ENCODE peak calls at places on chromosomes 2 and 18, in six cellular contexts. W is cardiac fibroblast; C is CD8-positive, alpha-beta memory T cell; D is CD4-positive, CD25-positive, alpha-beta regulatory T cell; B is aorta; Y is DND-41. Z is an unnamed sample.

GRCh38 chr18:21996261-21996892 is 173.0 kb upstream of the GATA6 start:
- DNase-seq in W (peak; percentile 15), C (no peak), Y (no peak), D (no peak), B (no peak), Z (no peak)

GRCh38 chr18:78595453-78595852 is 384.2 kb upstream of the SALL3 start:
- DNase-seq in B (no peak), Y (no peak), C (no peak), D (no peak), W (no peak), Z (no peak)

GRCh38 chr2:60352491-60353405 is 200.7 kb downstream of the BCL11A start:
- DNase-seq in D (no peak), B (no peak), Y (no peak), W (no peak), C (no peak), Z (no peak)

GRCh38 chr2:108446703-108447102 is 2.3 kb upstream of the GCC2 start:
- DNase-seq in D (no peak), Y (no peak), C (no peak), B (no peak), W (no peak), Z (peak; percentile 19)

GRCh38 chr2:240423788-240424191 is 11.7 kb upstream of the GPC1 start:
- DNase-seq in B (peak; percentile 39), Y (no peak), C (no peak), W (no peak), D (no peak), Z (no peak)

GRCh38 chr2:237473474-237474453 is 13.3 kb upstream of the MLPH start:
- DNase-seq in Y (no peak), B (peak; percentile 71), C (no peak), D (no peak), W (peak; percentile 65), Z (no peak)

GRCh38 chr2:11674983-11675382 is 5.0 kb upstream of the NTSR2 start:
- DNase-seq in W (no peak), C (no peak), Y (no peak), B (no peak), D (no peak), Z (no peak)

GRCh38 chr2:64654993-64655666 is 1.4 kb upstream of the SERTAD2 start:
- DNase-seq in C (no peak), W (peak; percentile 33), D (peak; percentile 39), Y (peak; percentile 36), B (no peak), Z (no peak)

GRCh38 chr2:154452906-154453493 is 245.5 kb upstream of the KCNJ3 start:
- DNase-seq in C (no peak), W (peak; percentile 26), D (no peak), B (no peak), Y (no peak), Z (peak; percentile 7)

GRCh38 chr2:74747411-74748080 is 86.4 kb upstream of the HK2 start:
- DNase-seq in B (peak; percentile 53), C (no peak), W (peak; percentile 88), D (no peak), Y (no peak), Z (no peak)

GRCh38 chr2:10471956-10472355 is 23.8 kb upstream of the ODC1 start:
- DNase-seq in D (no peak), B (no peak), W (no peak), C (no peak), Y (no peak), Z (no peak)

GRCh38 chr2:111670776-111671175 is 213.2 kb downstream of the ANAPC1 start:
- DNase-seq in B (no peak), C (no peak), W (no peak), D (no peak), Y (peak; percentile 89), Z (no peak)

GRCh38 chr2:64482765-64483504 is 29.0 kb downstream of the LGALSL start:
- DNase-seq in B (no peak), C (no peak), D (no peak), Y (no peak), W (peak; percentile 23), Z (no peak)

GRCh38 chr2:227856697-227857096 is 14.7 kb upstream of the DAW1 start:
- DNase-seq in C (no peak), B (no peak), W (peak; percentile 67), D (no peak), Y (no peak), Z (no peak)

GRCh38 chr2:36485521-36485920 is 112.4 kb downstream of the FEZ2 start:
- DNase-seq in C (no peak), Y (no peak), B (no peak), D (no peak), W (peak; percentile 95), Z (no peak)

GRCh38 chr18:69680128-69680527 is 267.5 kb downstream of the CD226 start:
- DNase-seq in B (no peak), D (no peak), C (no peak), Y (no peak), W (no peak), Z (no peak)

GRCh38 chr2:231557571-231558217 is 27.4 kb upstream of the NMUR1 start:
- DNase-seq in B (peak; percentile 76), W (peak; percentile 94), Y (peak; percentile 80), D (peak; percentile 79), C (peak; percentile 50), Z (peak; percentile 85)

GRCh38 chr18:55485666-55486065 is 102.3 kb downstream of the TCF4 start:
- DNase-seq in D (no peak), C (no peak), B (no peak), Y (no peak), W (peak; percentile 60), Z (no peak)

GRCh38 chr18:2040279-2040678 is 531.0 kb downstream of the METTL4 start:
- DNase-seq in W (no peak), B (no peak), D (no peak), Y (no peak), C (no peak), Z (no peak)

DNA sequence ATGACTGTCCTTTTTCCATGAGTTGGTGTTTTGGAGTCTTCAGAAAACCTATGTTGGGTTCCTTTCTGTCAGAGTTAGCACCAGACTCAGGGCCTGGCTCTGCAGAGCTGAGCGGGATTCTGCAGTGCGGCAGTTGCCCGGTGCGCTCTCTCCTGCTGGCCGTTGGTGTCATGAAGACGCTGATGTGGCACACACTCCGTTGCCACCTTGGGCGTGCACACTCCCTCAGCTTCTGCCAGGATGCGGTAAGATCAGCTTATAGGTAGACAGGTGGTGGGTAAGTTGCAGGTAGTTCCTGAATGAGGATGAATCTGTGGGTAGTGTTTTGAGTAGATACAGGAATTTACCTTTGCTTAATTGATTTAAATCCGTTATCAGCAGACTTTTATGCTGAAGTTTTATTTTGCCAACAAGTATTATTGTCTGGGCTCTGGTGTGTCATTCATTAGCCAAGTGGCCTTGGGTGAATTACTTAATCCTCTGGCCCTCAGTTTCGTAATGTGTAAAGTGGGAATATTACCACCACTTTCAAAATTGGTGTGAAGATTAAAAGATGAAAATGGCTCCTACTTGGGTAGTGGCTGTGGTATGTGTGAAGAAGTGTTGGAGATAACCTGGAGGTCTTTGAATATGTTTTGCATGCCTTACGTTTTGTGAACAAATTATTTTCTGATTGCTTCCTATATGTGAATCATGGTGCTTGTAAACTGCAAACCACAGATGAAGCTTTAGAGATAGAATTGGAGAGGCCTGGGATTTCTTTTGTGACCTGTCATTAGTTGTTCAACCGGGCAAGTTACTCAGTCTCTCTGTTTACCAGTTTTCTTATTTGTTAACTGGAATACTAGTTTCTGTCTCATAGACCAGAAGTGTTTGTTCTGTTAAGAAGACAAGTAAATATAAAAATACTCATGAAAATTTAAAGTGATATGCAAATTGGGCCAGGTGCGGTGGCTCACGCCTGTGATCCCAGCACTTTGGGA is 27.0 kb downstream of the DGKD start:
- DNase-seq in W (no peak), Y (no peak), D (no peak), B (no peak), C (no peak), Z (no peak)
- H3K4me3 ChIP-seq in W (no peak overlapping the region), Y (no peak overlapping the region), D (no peak overlapping the region), B (no peak overlapping the region), C (no peak overlapping the region), Z (no peak overlapping the region)

GRCh38 chr2:197675711-197676188 is 363 bp upstream of the RFTN2 start:
- DNase-seq in B (peak; percentile 56), D (no peak), C (no peak), Y (no peak), W (peak; percentile 81), Z (no peak)
- H3K4me3 ChIP-seq in B (peak overlapping the region; percentile 80), D (no peak overlapping the region), C (no peak overlapping the region), Y (no peak overlapping the region), W (peak overlapping the region; percentile 46), Z (no peak overlapping the region)

GRCh38 chr2:65660340-65660739 is 227.9 kb upstream of the SPRED2 start:
- DNase-seq in B (no peak), C (no peak), W (no peak), Y (no peak), D (no peak), Z (no peak)

GRCh38 chr2:65664931-65665330 is 232.5 kb upstream of the SPRED2 start:
- DNase-seq in C (no peak), D (no peak), B (no peak), Y (no peak), W (no peak), Z (no peak)

GRCh38 chr2:65663831-65664407 is 231.5 kb upstream of the SPRED2 start:
- DNase-seq in B (no peak), W (no peak), Y (no peak), C (no peak), D (no peak), Z (no peak)

GRCh38 chr2:65661980-65662653 is 229.7 kb upstream of the SPRED2 start:
- DNase-seq in W (peak; percentile 14), C (no peak), B (no peak), D (no peak), Y (no peak), Z (no peak)

GRCh38 chr2:65662654-65663432 is 230.4 kb upstream of the SPRED2 start:
- DNase-seq in B (no peak), C (no peak), W (peak; percentile 44), D (no peak), Y (no peak), Z (no peak)
- H3K4me3 ChIP-seq in B (no peak overlapping the region), C (no peak overlapping the region), W (no peak overlapping the region), D (no peak overlapping the region), Y (no peak overlapping the region), Z (no peak overlapping the region)

DNA sequence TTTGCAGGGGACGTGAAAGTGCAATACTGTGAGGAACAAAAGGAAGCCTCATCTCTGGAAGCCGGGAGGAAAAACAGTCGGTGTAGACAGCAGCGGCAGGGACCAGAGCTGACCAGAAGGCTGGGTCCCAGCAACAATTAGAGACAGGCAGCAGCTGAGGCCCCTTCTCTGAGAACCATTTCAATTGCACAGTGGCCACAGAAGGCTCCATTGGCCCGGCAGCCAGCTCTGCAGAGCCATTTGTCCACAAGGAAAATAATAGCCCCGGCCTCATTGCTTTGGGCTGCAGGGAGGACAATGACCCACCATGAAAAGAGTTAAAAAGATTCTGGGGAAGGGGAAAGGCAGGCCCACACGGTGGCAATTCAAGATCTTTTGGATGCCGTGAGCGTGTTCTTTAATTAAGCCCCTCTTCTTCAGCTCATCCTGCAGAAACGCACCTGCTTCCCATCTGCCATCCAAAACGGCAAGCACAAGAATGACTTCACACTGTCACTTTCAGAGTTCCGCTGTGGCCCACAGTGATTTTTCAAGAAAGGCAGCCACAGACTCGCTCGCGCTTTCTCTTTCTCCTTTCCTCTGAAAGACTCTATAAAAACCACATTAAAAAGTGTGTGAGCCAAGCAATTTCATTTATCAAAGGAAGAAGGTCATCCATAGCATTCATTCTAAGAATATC is 293.5 kb downstream of the SOX11 start:
- DNase-seq in B (no peak), W (no peak), D (no peak), Y (no peak), C (no peak), Z (peak; percentile 19)
- H3K4me3 ChIP-seq in B (no peak overlapping the region), W (no peak overlapping the region), D (no peak overlapping the region), Y (no peak overlapping the region), C (no peak overlapping the region), Z (no peak overlapping the region)

GRCh38 chr2:163247151-163247872 is 408.7 kb upstream of the KCNH7 start:
- DNase-seq in Y (no peak), D (no peak), W (no peak), C (no peak), B (no peak), Z (no peak)
- H3K4me3 ChIP-seq in Y (no peak overlapping the region), D (no peak overlapping the region), W (no peak overlapping the region), C (no peak overlapping the region), B (no peak overlapping the region), Z (no peak overlapping the region)

Z was measured in Jurkat, Clone E6-1.